ENCODE peak calls at places on chromosome 5, in nine cellular contexts. M, S, F, C, Y, V, X, Z and D are unnamed samples.

GRCh38 chr5:126594676-126595485 is at the start of gene ALDH7A1:
- DNase-seq in X (peak), C (peak), V (peak), F (peak), Z (peak), S (peak), Y (peak), M (peak), D (peak)

GRCh38 chr5:171450423-171451246 is 31.2 kb downstream of the FGF18 start:
- DNase-seq in Y (peak), C (no peak), X (peak), M (peak), V (no peak), Z (peak), S (peak), F (no peak), D (peak)

GRCh38 chr5:158203256-158203655 is 344.3 kb upstream of the CLINT1 start:
- DNase-seq in X (no peak), S (no peak), Z (no peak), Y (no peak), M (no peak), V (no peak), C (no peak), F (no peak), D (no peak)

GRCh38 chr5:170070556-170071412 is 34.9 kb upstream of the FOXI1 start:
- DNase-seq in V (no peak), C (no peak), Z (peak), F (no peak), M (peak), Y (peak), S (peak), X (peak), D (peak)

GRCh38 chr5:77863181-77863580 is 87.0 kb upstream of the TBCA start:
- DNase-seq in Z (no peak), X (no peak), Y (no peak), V (no peak), C (no peak), F (no peak), M (no peak), S (no peak), D (no peak)

GRCh38 chr5:119071573-119071874 is 637 bp downstream of the DMXL1 start:
- DNase-seq in M (peak), X (no peak), C (no peak), F (no peak), S (no peak), Y (no peak), V (no peak), Z (no peak), D (no peak)

GRCh38 chr5:178278358-178279023 is 45.9 kb upstream of the PHYKPL start:
- DNase-seq in Z (no peak), C (no peak), F (no peak), M (no peak), Y (no peak), V (peak), S (no peak), X (no peak), D (no peak)

GRCh38 chr5:116576043-116576713 is 1.6 kb upstream of the SEMA6A start:
- DNase-seq in Y (peak), M (peak), C (peak), S (peak), Z (peak), V (no peak), X (peak), F (peak), D (no peak)

GRCh38 chr5:143741418-143741817 is 70.5 kb upstream of the HMHB1 start:
- DNase-seq in V (no peak), F (no peak), Y (no peak), C (no peak), X (no peak), S (no peak), Z (no peak), M (no peak), D (no peak)

GRCh38 chr5:9430306-9430705 is 115.6 kb downstream of the SEMA5A start:
- DNase-seq in F (no peak), M (no peak), Y (no peak), S (no peak), Z (no peak), X (no peak), C (no peak), V (no peak), D (no peak)

GRCh38 chr5:142753114-142753764 is 16.9 kb upstream of the ARHGAP26 start:
- DNase-seq in M (peak), V (no peak), X (peak), F (no peak), S (no peak), C (no peak), Y (no peak), Z (no peak), D (no peak)

DNA sequence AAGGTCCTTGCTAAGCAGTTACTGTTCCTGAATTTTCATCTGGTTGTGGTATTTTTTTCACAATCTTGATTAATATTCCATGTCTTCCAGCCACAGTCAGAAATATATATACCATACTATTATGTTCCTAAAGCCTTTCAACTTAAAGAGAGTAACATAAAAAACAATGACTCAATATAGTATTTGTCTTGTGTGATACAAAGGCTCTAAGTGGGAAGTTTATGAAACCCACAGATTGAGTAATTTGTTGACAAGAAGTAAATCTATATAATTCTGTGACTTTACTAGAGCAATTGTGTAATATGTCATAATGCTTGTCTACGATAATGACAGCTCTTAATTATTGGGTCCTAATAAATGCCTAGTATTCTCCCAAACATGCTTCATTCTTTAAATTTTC is 509.4 kb downstream of the ISL1 start:
- DNase-seq in V (no peak), C (no peak), X (no peak), Z (no peak), S (no peak), M (no peak), Y (no peak), F (no peak), D (no peak)
- TF ChIP-seq CTCF in V (no peak), C (no peak), X (no peak), Z (no peak), S (no peak), M (no peak), Y (no peak), F (no peak), D (no peak)

GRCh38 chr5:30596495-30597064 is 596.9 kb upstream of the CDH6 start:
- DNase-seq in F (no peak), V (no peak), M (no peak), X (no peak), Z (no peak), S (no peak), C (no peak), Y (no peak), D (no peak)
- TF ChIP-seq CTCF in F (no peak), V (no peak), M (no peak), X (no peak), Z (no peak), S (no peak), C (no peak), Y (no peak), D (no peak)

GRCh38 chr5:45862763-45863162 is 166.6 kb upstream of the HCN1 start:
- DNase-seq in S (no peak), Z (no peak), X (no peak), V (no peak), F (no peak), C (no peak), Y (no peak), M (no peak), D (no peak)
- TF ChIP-seq CTCF in S (no peak), Z (no peak), X (no peak), V (no peak), F (no peak), C (no peak), Y (no peak), M (no peak), D (no peak)

GRCh38 chr5:18008940-18009339 is 374.7 kb downstream of the TAF11L14 start:
- DNase-seq in M (no peak), Y (no peak), S (no peak), V (no peak), F (no peak), C (no peak), Z (no peak), X (no peak), D (no peak)

DNA sequence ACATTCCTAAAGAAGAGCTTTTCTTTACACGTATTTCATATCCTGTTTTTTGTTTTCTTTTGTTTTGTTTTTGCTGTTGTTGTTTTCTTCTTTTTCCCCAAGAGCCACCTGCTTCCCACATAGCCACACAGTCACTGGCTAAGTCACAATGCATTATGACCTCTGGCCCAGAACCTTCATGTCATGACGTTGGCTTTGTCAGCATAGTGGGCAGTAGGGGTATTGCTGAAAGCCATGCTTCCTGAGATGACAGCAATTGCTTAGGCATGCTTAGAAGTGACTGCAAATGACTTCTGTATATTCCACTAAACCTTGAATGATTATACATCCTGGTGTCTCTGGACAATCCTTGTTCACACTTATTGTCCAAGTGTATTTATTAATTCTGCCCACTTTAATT is 375.8 kb downstream of the TAF11L14 start:
- DNase-seq in Z (no peak), M (no peak), S (no peak), F (no peak), V (no peak), X (no peak), Y (no peak), C (no peak), D (no peak)
- TF ChIP-seq CTCF in Z (no peak), M (no peak), S (no peak), F (no peak), V (no peak), X (no peak), Y (no peak), C (no peak), D (no peak)

DNA sequence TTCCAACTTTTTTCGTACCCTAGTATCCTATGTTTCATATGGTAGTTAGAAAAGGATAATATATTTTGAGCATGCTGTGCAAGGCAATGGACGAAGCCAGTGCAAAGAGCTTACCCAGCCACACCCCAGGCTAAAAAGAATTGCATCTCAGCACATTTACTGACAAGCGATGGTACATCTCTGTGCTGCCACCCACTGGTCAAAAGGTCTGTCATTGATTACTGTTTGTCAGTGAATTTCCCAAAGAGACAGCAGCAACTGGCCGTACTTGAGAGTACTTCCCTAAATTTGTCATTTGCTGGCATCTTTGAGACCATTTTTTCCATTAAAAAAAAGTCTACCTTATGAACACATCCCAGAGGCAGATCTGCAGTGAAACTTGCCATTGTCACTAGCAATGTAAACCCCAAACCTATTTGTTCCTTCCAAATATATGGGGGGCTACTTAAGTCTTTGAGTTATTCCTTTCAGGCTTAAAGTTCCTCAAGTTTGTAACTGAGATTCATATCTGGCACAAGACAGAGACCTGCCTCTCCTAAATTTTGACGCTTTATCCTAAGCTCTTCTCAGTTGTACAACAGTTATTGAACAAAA is 184.3 kb downstream of the CTNND2 start:
- DNase-seq in M (no peak), F (peak), Z (peak), X (peak), V (no peak), S (peak), C (no peak), Y (peak), D (no peak)
- TF ChIP-seq CTCF in M (no peak), F (no peak), Z (peak), X (no peak), V (peak), S (no peak), C (no peak), Y (peak), D (no peak)